ENCODE peak calls at places on chromosomes 11 and 22, in nine cellular contexts. One of them, this sample, is unnamed.

GRCh38 chr11:3218483-3219280 is at the start of gene MRGPRG:
- DNase-seq in stimulated activated naive CD8-positive, alpha-beta T cell treated with anti-CD3 and anti-CD28 coated beads, Interleukin-15, amount 100 ng/mL, for 72 hours: no peak
- DNase-seq in GM18507: no peak
- DNase-seq in mucosa of gallbladder: no peak
- DNase-seq in HCEC 1CT: no peak
- DNase-seq in GM19239: no peak
- DNase-seq in AG08395: no peak
- DNase-seq in activated CD8-positive, alpha-beta memory T cell treated with anti-CD3 and anti-CD28 coated beads for 24 hours: no peak
- DNase-seq in activated CD4-positive, alpha-beta T cell treated with anti-CD3 and anti-CD28 coated beads, Interleukin-2, amount 50 U/mL, for 1 hour: no peak
- DNase-seq in this sample: no peak

GRCh38 chr11:82080160-82080559 is 653.5 kb downstream of the FAM181B start:
- DNase-seq in AG08395: no peak
- DNase-seq in mucosa of gallbladder: no peak
- DNase-seq in GM18507: no peak
- DNase-seq in GM19239: no peak
- DNase-seq in activated CD8-positive, alpha-beta memory T cell treated with anti-CD3 and anti-CD28 coated beads for 24 hours: no peak
- DNase-seq in HCEC 1CT: no peak
- DNase-seq in stimulated activated naive CD8-positive, alpha-beta T cell treated with anti-CD3 and anti-CD28 coated beads, Interleukin-15, amount 100 ng/mL, for 72 hours: no peak
- DNase-seq in activated CD4-positive, alpha-beta T cell treated with anti-CD3 and anti-CD28 coated beads, Interleukin-2, amount 50 U/mL, for 1 hour: no peak
- DNase-seq in this sample: no peak

GRCh38 chr11:44205836-44206235 is 104.1 kb downstream of the ALX4 start:
- DNase-seq in activated CD8-positive, alpha-beta memory T cell treated with anti-CD3 and anti-CD28 coated beads for 24 hours: no peak
- DNase-seq in GM19239: no peak
- DNase-seq in activated CD4-positive, alpha-beta T cell treated with anti-CD3 and anti-CD28 coated beads, Interleukin-2, amount 50 U/mL, for 1 hour: no peak
- DNase-seq in stimulated activated naive CD8-positive, alpha-beta T cell treated with anti-CD3 and anti-CD28 coated beads, Interleukin-15, amount 100 ng/mL, for 72 hours: no peak
- DNase-seq in GM18507: no peak
- DNase-seq in HCEC 1CT: no peak
- DNase-seq in mucosa of gallbladder: no peak
- DNase-seq in AG08395: no peak
- DNase-seq in this sample: no peak

GRCh38 chr22:22945195-22945594 is 57.6 kb downstream of the IGLL5 start:
- DNase-seq in activated CD4-positive, alpha-beta T cell treated with anti-CD3 and anti-CD28 coated beads, Interleukin-2, amount 50 U/mL, for 1 hour: no peak
- DNase-seq in GM19239: no peak
- DNase-seq in activated CD8-positive, alpha-beta memory T cell treated with anti-CD3 and anti-CD28 coated beads for 24 hours: peak; percentile 37
- DNase-seq in AG08395: no peak
- DNase-seq in GM18507: no peak
- DNase-seq in stimulated activated naive CD8-positive, alpha-beta T cell treated with anti-CD3 and anti-CD28 coated beads, Interleukin-15, amount 100 ng/mL, for 72 hours: no peak
- DNase-seq in mucosa of gallbladder: peak; percentile 4
- DNase-seq in HCEC 1CT: no peak
- DNase-seq in this sample: no peak

GRCh38 chr11:95301497-95301896 is 70.5 kb upstream of the SESN3 start:
- DNase-seq in stimulated activated naive CD8-positive, alpha-beta T cell treated with anti-CD3 and anti-CD28 coated beads, Interleukin-15, amount 100 ng/mL, for 72 hours: no peak
- DNase-seq in AG08395: no peak
- DNase-seq in mucosa of gallbladder: peak; percentile 38
- DNase-seq in GM18507: no peak
- DNase-seq in activated CD4-positive, alpha-beta T cell treated with anti-CD3 and anti-CD28 coated beads, Interleukin-2, amount 50 U/mL, for 1 hour: no peak
- DNase-seq in activated CD8-positive, alpha-beta memory T cell treated with anti-CD3 and anti-CD28 coated beads for 24 hours: no peak
- DNase-seq in GM19239: no peak
- DNase-seq in HCEC 1CT: no peak
- DNase-seq in this sample: no peak

GRCh38 chr22:47064416-47064815 is 302.0 kb downstream of the TBC1D22A start:
- DNase-seq in activated CD8-positive, alpha-beta memory T cell treated with anti-CD3 and anti-CD28 coated beads for 24 hours: no peak
- DNase-seq in activated CD4-positive, alpha-beta T cell treated with anti-CD3 and anti-CD28 coated beads, Interleukin-2, amount 50 U/mL, for 1 hour: no peak
- DNase-seq in HCEC 1CT: no peak
- DNase-seq in GM18507: no peak
- DNase-seq in mucosa of gallbladder: no peak
- DNase-seq in AG08395: no peak
- DNase-seq in GM19239: no peak
- DNase-seq in stimulated activated naive CD8-positive, alpha-beta T cell treated with anti-CD3 and anti-CD28 coated beads, Interleukin-15, amount 100 ng/mL, for 72 hours: no peak
- DNase-seq in this sample: no peak

GRCh38 chr22:20567993-20568417 is 60.6 kb downstream of the MED15 start:
- DNase-seq in activated CD8-positive, alpha-beta memory T cell treated with anti-CD3 and anti-CD28 coated beads for 24 hours: no peak
- DNase-seq in mucosa of gallbladder: no peak
- DNase-seq in activated CD4-positive, alpha-beta T cell treated with anti-CD3 and anti-CD28 coated beads, Interleukin-2, amount 50 U/mL, for 1 hour: no peak
- DNase-seq in GM19239: no peak
- DNase-seq in HCEC 1CT: peak; percentile 50
- DNase-seq in stimulated activated naive CD8-positive, alpha-beta T cell treated with anti-CD3 and anti-CD28 coated beads, Interleukin-15, amount 100 ng/mL, for 72 hours: no peak
- DNase-seq in GM18507: no peak
- DNase-seq in AG08395: peak; percentile 45
- DNase-seq in this sample: no peak

GRCh38 chr11:125358254-125358840 is 137.7 kb downstream of the FEZ1 start:
- DNase-seq in HCEC 1CT: peak; percentile 43
- DNase-seq in GM19239: no peak
- DNase-seq in stimulated activated naive CD8-positive, alpha-beta T cell treated with anti-CD3 and anti-CD28 coated beads, Interleukin-15, amount 100 ng/mL, for 72 hours: no peak
- DNase-seq in GM18507: no peak
- DNase-seq in AG08395: no peak
- DNase-seq in mucosa of gallbladder: no peak
- DNase-seq in activated CD8-positive, alpha-beta memory T cell treated with anti-CD3 and anti-CD28 coated beads for 24 hours: no peak
- DNase-seq in activated CD4-positive, alpha-beta T cell treated with anti-CD3 and anti-CD28 coated beads, Interleukin-2, amount 50 U/mL, for 1 hour: no peak
- DNase-seq in this sample: no peak

GRCh38 chr11:30481385-30481784 is 104.8 kb downstream of the MPPED2 start:
- DNase-seq in GM18507: no peak
- DNase-seq in activated CD8-positive, alpha-beta memory T cell treated with anti-CD3 and anti-CD28 coated beads for 24 hours: no peak
- DNase-seq in mucosa of gallbladder: no peak
- DNase-seq in stimulated activated naive CD8-positive, alpha-beta T cell treated with anti-CD3 and anti-CD28 coated beads, Interleukin-15, amount 100 ng/mL, for 72 hours: no peak
- DNase-seq in AG08395: no peak
- DNase-seq in HCEC 1CT: no peak
- DNase-seq in GM19239: no peak
- DNase-seq in activated CD4-positive, alpha-beta T cell treated with anti-CD3 and anti-CD28 coated beads, Interleukin-2, amount 50 U/mL, for 1 hour: no peak
- DNase-seq in this sample: no peak

GRCh38 chr11:13229675-13230359 is 47.8 kb upstream of the BMAL1 start:
- DNase-seq in stimulated activated naive CD8-positive, alpha-beta T cell treated with anti-CD3 and anti-CD28 coated beads, Interleukin-15, amount 100 ng/mL, for 72 hours: no peak
- DNase-seq in GM19239: no peak
- DNase-seq in AG08395: peak; percentile 30
- DNase-seq in HCEC 1CT: no peak
- DNase-seq in activated CD8-positive, alpha-beta memory T cell treated with anti-CD3 and anti-CD28 coated beads for 24 hours: no peak
- DNase-seq in activated CD4-positive, alpha-beta T cell treated with anti-CD3 and anti-CD28 coated beads, Interleukin-2, amount 50 U/mL, for 1 hour: no peak
- DNase-seq in mucosa of gallbladder: no peak
- DNase-seq in GM18507: no peak
- DNase-seq in this sample: no peak

GRCh38 chr11:122209619-122210377 is 93.8 kb upstream of the BLID start:
- DNase-seq in activated CD8-positive, alpha-beta memory T cell treated with anti-CD3 and anti-CD28 coated beads for 24 hours: no peak
- DNase-seq in activated CD4-positive, alpha-beta T cell treated with anti-CD3 and anti-CD28 coated beads, Interleukin-2, amount 50 U/mL, for 1 hour: no peak
- DNase-seq in GM19239: no peak
- DNase-seq in GM18507: no peak
- DNase-seq in mucosa of gallbladder: peak; percentile 61
- DNase-seq in AG08395: peak; percentile 67
- DNase-seq in HCEC 1CT: peak; percentile 81
- DNase-seq in stimulated activated naive CD8-positive, alpha-beta T cell treated with anti-CD3 and anti-CD28 coated beads, Interleukin-15, amount 100 ng/mL, for 72 hours: no peak
- DNase-seq in this sample: no peak

GRCh38 chr11:134515081-134515960 is 103.3 kb upstream of the B3GAT1 start:
- DNase-seq in HCEC 1CT: no peak
- DNase-seq in stimulated activated naive CD8-positive, alpha-beta T cell treated with anti-CD3 and anti-CD28 coated beads, Interleukin-15, amount 100 ng/mL, for 72 hours: no peak
- DNase-seq in activated CD8-positive, alpha-beta memory T cell treated with anti-CD3 and anti-CD28 coated beads for 24 hours: no peak
- DNase-seq in AG08395: no peak
- DNase-seq in activated CD4-positive, alpha-beta T cell treated with anti-CD3 and anti-CD28 coated beads, Interleukin-2, amount 50 U/mL, for 1 hour: no peak
- DNase-seq in GM18507: no peak
- DNase-seq in GM19239: no peak
- DNase-seq in mucosa of gallbladder: no peak
- DNase-seq in this sample: no peak